ENCODE peak calls at places on chromosomes 7 and 10, in seven cellular contexts. W is astrocyte of the cerebellum, R is transverse colon, I is colonic mucosa, X is heart right ventricle, C is GM06990, H is gastrocnemius medialis. Y is an unnamed sample.

GRCh38 chr7:111011500-111011899 is 79.4 kb upstream of the LRRN3 start:
- DNase-seq in W (no peak), R (no peak), I (no peak), X (no peak), C (no peak), H (no peak), Y (no peak)

GRCh38 chr10:30040597-30040996 is 18.8 kb downstream of the JCAD start:
- DNase-seq in W (no peak), R (no peak), I (no peak), X (no peak), C (no peak), H (no peak), Y (no peak)

GRCh38 chr7:74306737-74307469 is 17.7 kb downstream of the CLIP2 start:
- DNase-seq in W (peak; percentile 61), R (peak; percentile 38), I (peak; percentile 38), X (peak; percentile 70), C (peak; percentile 44), H (no peak), Y (peak; percentile 28)

GRCh38 chr7:100874300-100874576 is 665 bp upstream of the SRRT start:
- DNase-seq in W (no peak), R (no peak), I (no peak), X (no peak), C (no peak), H (no peak), Y (no peak)

GRCh38 chr7:125383324-125383723 is 453.7 kb upstream of the POT1 start:
- DNase-seq in W (no peak), R (no peak), I (no peak), X (no peak), C (no peak), H (no peak), Y (no peak)

GRCh38 chr10:79050896-79051555 is 17.7 kb upstream of the ZMIZ1 start:
- DNase-seq in W (no peak), R (no peak), I (peak; percentile 60), X (no peak), C (no peak), H (no peak), Y (no peak)

GRCh38 chr10:63977329-63977923 is 456.2 kb downstream of the REEP3 start:
- DNase-seq in W (peak; percentile 4), R (peak; percentile 23), I (peak; percentile 37), X (peak; percentile 13), C (no peak), H (no peak), Y (no peak)

GRCh38 chr7:12158334-12159060 is 52.6 kb upstream of the TMEM106B start:
- DNase-seq in W (no peak), R (no peak), I (no peak), X (no peak), C (no peak), H (no peak), Y (no peak)

GRCh38 chr7:39667354-39667923 is 44.1 kb downstream of the RALA start:
- DNase-seq in W (no peak), R (no peak), I (no peak), X (no peak), C (no peak), H (no peak), Y (no peak)

GRCh38 chr7:48938539-48938938 is 14.2 kb downstream of the CDC14C start:
- DNase-seq in W (peak; percentile 88), R (no peak), I (no peak), X (peak; percentile 12), C (no peak), H (peak; percentile 16), Y (no peak)

GRCh38 chr10:79984851-79985250 is 35.9 kb upstream of the SFTPD start:
- DNase-seq in W (no peak), R (peak; percentile 8), I (no peak), X (no peak), C (no peak), H (no peak), Y (no peak)

GRCh38 chr10:111093741-111094380 is 17.0 kb downstream of the ADRA2A start:
- DNase-seq in W (no peak), R (no peak), I (no peak), X (no peak), C (no peak), H (no peak), Y (no peak)

GRCh38 chr10:13559124-13559700 is 27.6 kb upstream of the PRPF18 start:
- DNase-seq in W (no peak), R (no peak), I (no peak), X (no peak), C (no peak), H (no peak), Y (no peak)

GRCh38 chr7:83060218-83060617 is 102.5 kb downstream of the PCLO start:
- DNase-seq in W (no peak), R (no peak), I (no peak), X (peak; percentile 4), C (no peak), H (no peak), Y (no peak)

GRCh38 chr10:62037166-62037831 is 135.8 kb downstream of the ARID5B start:
- DNase-seq in W (no peak), R (no peak), I (no peak), X (no peak), C (no peak), H (no peak), Y (no peak)

GRCh38 chr7:27141591-27142561 is 1.6 kb downstream of the HOXA5 start:
- DNase-seq in W (no peak), R (peak; percentile 37), I (peak; percentile 53), X (no peak), C (no peak), H (no peak), Y (no peak)

GRCh38 chr7:23597064-23597907 is at the start of gene CCDC126:
- DNase-seq in W (peak; percentile 75), R (peak; percentile 95), I (peak; percentile 95), X (peak; percentile 93), C (peak; percentile 94), H (peak; percentile 86), Y (peak; percentile 45)

GRCh38 chr7:130867039-130867438 is 133.0 kb upstream of the KLF14 start:
- DNase-seq in W (no peak), R (no peak), I (no peak), X (no peak), C (no peak), H (no peak), Y (no peak)

GRCh38 chr7:115722302-115722701 is 308.3 kb downstream of the TFEC start:
- DNase-seq in W (no peak), R (no peak), I (no peak), X (no peak), C (no peak), H (no peak), Y (no peak)

GRCh38 chr7:118250860-118251494 is 26.5 kb downstream of the ANKRD7 start:
- DNase-seq in W (no peak), R (no peak), I (no peak), X (no peak), C (no peak), H (no peak), Y (no peak)

DNA sequence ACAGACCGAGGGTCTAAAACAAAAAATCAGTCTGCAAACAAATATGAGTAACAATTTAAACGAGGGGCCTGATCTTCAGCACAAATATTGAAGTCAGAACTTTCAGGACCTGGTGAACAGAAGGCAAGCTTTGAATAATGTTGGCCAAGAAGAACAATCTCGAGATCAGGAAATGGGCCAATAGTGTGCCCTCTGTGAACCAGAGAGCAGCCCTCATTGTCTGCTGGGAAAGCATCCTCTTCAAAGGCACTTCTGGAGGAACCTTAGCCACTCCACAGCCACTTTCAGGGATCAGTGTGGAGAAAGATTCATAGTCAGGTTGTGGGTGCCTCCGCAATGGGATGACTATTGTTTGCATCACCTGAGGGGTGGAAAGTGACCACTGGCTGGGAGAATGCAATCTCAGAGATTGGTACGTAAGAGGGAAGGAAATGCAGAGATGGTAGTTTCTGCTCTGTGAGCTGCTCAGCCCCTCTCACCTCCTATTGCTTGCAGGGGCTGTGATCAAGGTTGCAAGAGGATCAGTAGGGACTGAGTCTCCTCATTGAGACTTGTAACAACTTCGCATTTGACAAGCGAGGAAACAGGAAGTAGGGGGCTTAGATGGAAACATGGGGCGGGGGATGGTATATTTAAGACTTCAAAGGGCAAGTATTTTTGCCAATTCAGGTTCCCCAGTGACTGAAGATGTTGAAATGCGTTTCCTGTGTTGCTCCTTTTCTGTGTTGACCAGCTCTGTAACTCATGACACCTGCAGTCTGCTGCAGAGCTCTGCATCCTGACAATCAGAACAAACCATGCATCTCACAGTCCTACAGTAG is 28.4 kb upstream of the IFRD1 start:
- DNase-seq in W (no peak), R (no peak), I (no peak), X (no peak), C (no peak), H (no peak), Y (no peak)
- TF ChIP-seq CTCF in W (no peak), R (no peak), I (no peak), X (no peak), C (no peak), H (no peak), Y (no peak)

DNA sequence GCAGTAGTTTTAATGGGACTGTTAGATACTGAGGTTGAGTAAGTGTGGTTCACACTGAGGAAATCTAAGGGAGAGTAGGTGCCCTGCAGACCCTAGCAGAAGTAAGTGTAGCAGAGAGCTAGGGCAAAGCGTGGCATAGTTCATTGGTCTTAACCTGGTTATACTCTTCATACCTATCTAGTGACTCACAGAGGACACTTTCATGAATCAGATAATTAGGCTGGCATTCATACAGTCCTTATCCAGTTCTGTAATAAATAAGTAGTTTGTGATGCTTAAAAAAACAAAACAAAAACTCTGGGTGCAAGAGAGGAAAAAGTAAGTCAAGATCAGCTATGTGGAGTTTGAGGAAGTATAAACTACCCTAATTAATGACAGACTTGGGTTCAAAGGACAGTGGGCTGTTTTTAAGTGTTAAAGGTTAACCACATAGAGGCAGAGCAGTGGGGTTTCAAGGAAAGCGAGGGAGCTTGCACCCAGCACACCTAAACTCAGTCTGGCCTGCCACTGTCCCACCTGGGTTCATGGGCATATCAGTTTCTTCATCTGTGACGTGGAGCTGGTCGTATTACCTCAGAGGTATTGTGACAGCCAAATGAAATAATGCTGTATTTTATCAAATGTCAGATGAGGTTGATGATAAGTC is 27.1 kb downstream of the LMTK2 start:
- DNase-seq in W (no peak), R (no peak), I (no peak), X (no peak), C (no peak), H (no peak), Y (no peak)
- H3K4me3 ChIP-seq in W (no peak overlapping the region), R (no peak overlapping the region), I (no peak overlapping the region), X (no peak overlapping the region), C (no peak overlapping the region), H (no peak overlapping the region), Y (no peak overlapping the region)

DNA sequence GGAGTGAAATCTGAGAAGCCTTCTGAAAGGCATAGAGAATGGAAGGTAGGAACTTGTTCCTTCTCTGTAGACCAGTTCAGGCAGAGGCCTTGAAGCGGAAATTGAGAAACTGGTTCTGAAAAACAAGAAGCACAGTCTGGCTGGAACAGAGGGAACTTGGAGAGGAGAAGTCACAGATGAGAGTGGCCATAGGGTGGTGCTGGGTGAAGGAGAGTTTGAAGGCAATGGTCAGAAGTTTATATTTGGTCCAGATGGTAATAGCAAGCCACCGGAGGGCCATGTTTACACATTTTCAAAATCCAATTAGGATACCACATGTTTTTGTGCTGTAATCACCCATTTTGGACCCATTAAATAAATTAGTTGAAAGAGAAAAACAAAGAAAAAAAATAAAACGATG is 692.5 kb downstream of the INHBA start:
- DNase-seq in W (no peak), R (no peak), I (no peak), X (peak; percentile 25), C (no peak), H (peak; percentile 46), Y (peak; percentile 27)
- TF ChIP-seq CTCF in W (peak; percentile 4), R (no peak), I (no peak), X (peak; percentile 13), C (no peak), H (no peak), Y (peak; percentile 8)

DNA sequence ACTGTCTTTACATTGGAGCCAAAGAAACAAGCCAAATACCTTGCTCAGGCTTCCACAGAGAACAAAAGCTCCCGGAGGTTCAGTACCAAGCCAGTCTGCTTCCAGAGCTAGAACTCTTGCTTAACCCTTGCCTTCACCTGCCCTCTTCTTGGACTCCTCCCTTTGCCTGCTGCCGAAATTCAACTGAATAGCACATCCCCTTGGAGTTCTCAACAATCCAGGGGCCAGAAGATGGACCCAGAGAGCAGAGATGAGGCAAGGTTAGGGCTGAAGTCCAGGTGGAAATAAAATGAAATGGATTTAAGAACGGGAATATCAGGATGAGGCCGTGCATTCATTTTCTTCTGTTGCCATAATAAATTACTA is 876 bp upstream of the PIK3AP1 start:
- DNase-seq in W (no peak), R (no peak), I (no peak), X (no peak), C (no peak), H (no peak), Y (no peak)
- H3K4me3 ChIP-seq in W (no peak overlapping the region), R (no peak overlapping the region), I (no peak overlapping the region), X (no peak overlapping the region), C (peak overlapping the region; percentile 74), H (peak overlapping the region; percentile 72), Y (no peak overlapping the region)

Y was measured in AG09309.